ENCODE peak calls at places on chromosome 6, in eight cellular contexts. J, Z, R, Y, V, B, E and S are unnamed samples.
A peak's percentile ranks its signal among the peaks of the same experiment; 100 is the strongest.

GRCh38 chr6:85483041-85483700 is 33.3 kb downstream of the NT5E start:
- DNase-seq in Z (peak; percentile 58), B (peak; percentile 85), J (no peak), V (peak; percentile 76), E (peak; percentile 79), R (peak; percentile 87), Y (peak; percentile 89), S (peak; percentile 8)

GRCh38 chr6:53287336-53288225 is 61.2 kb downstream of the ELOVL5 start:
- DNase-seq in Y (peak; percentile 68), V (no peak), E (no peak), J (no peak), B (no peak), R (no peak), Z (peak; percentile 32), S (no peak)

GRCh38 chr6:128757961-128758360 is 125.0 kb upstream of the LAMA2 start:
- DNase-seq in R (no peak), B (no peak), V (no peak), Y (no peak), E (no peak), J (no peak), Z (peak; percentile 9), S (no peak)

GRCh38 chr6:25302677-25303128 is 23.5 kb downstream of the CARMIL1 start:
- DNase-seq in R (no peak), E (no peak), V (peak; percentile 75), B (peak; percentile 7), Y (no peak), Z (peak; percentile 94), J (no peak), S (no peak)

GRCh38 chr6:167094436-167094819 is 28.5 kb upstream of the CCR6 start:
- DNase-seq in V (peak; percentile 7), E (no peak), Z (peak; percentile 1), J (no peak), Y (no peak), R (no peak), B (no peak), S (no peak)

GRCh38 chr6:122799916-122800701 is 11.1 kb downstream of the SMPDL3A start:
- DNase-seq in R (no peak), B (peak; percentile 63), Y (no peak), J (no peak), E (no peak), Z (peak; percentile 23), V (no peak), S (no peak)

GRCh38 chr6:1817033-1817761 is 207.5 kb downstream of the FOXC1 start:
- DNase-seq in R (no peak), B (no peak), Y (no peak), J (no peak), E (no peak), V (no peak), Z (peak; percentile 82), S (no peak)

GRCh38 chr6:408599-409102 is 17.1 kb downstream of the IRF4 start:
- DNase-seq in J (no peak), Y (no peak), E (peak; percentile 61), R (peak; percentile 86), B (peak; percentile 25), Z (peak; percentile 32), V (peak; percentile 58), S (no peak)

GRCh38 chr6:163572612-163573011 is 158.1 kb downstream of the QKI start:
- DNase-seq in R (no peak), J (no peak), E (no peak), B (no peak), Z (no peak), Y (no peak), V (no peak), S (no peak)

GRCh38 chr6:166672146-166672545 is 45.1 kb upstream of the RPS6KA2 start:
- DNase-seq in Y (no peak), V (no peak), Z (peak; percentile 27), E (no peak), R (peak; percentile 3), B (no peak), J (no peak), S (no peak)

GRCh38 chr6:1701668-1702353 is 92.1 kb downstream of the FOXC1 start:
- DNase-seq in R (no peak), J (no peak), Y (no peak), V (peak; percentile 53), B (peak; percentile 52), Z (peak; percentile 97), E (peak; percentile 26), S (no peak)

GRCh38 chr6:3841711-3842565 is 7.2 kb upstream of the FAM50B start:
- DNase-seq in E (peak; percentile 72), V (no peak), B (peak; percentile 88), R (no peak), Z (peak; percentile 88), J (no peak), Y (no peak), S (no peak)

GRCh38 chr6:111068116-111068897 is 19.0 kb upstream of the SLC16A10 start:
- DNase-seq in Y (no peak), Z (no peak), E (no peak), R (no peak), B (peak; percentile 13), J (no peak), V (no peak), S (no peak)

GRCh38 chr6:64249129-64249528 is 613.5 kb downstream of the PHF3 start:
- DNase-seq in J (no peak), Z (peak; percentile 4), R (no peak), E (no peak), V (no peak), Y (no peak), B (peak; percentile 63), S (no peak)

GRCh38 chr6:40855481-40855880 is 183.5 kb downstream of the UNC5CL start:
- DNase-seq in Z (no peak), E (no peak), V (no peak), Y (no peak), J (no peak), B (no peak), R (no peak), S (no peak)

GRCh38 chr6:33050013-33050800 is 23.2 kb downstream of the HLA-DPA1 start:
- DNase-seq in E (no peak), V (no peak), R (no peak), Z (no peak), B (no peak), Y (no peak), J (no peak), S (no peak)

GRCh38 chr6:1502041-1502440 is 107.7 kb upstream of the FOXC1 start:
- DNase-seq in E (no peak), V (no peak), B (no peak), Z (no peak), R (no peak), J (no peak), Y (no peak), S (no peak)

GRCh38 chr6:36123270-36124139 is 6.8 kb upstream of the MAPK13 start:
- DNase-seq in Z (peak; percentile 54), J (peak; percentile 48), R (peak; percentile 88), B (peak; percentile 91), E (peak; percentile 82), Y (peak; percentile 91), V (peak; percentile 81), S (peak; percentile 66)
- H3K4me1 ChIP-seq in Z (peaks cover 21% of the 10 kb centered on the region), J (peaks cover 21% of the 10 kb centered on the region), R (peaks cover 39% of the 10 kb centered on the region), B (peaks cover 37% of the 10 kb centered on the region), E (peaks cover 4% of the 10 kb centered on the region), Y (peaks cover 13% of the 10 kb centered on the region), V (peaks cover 6% of the 10 kb centered on the region), S (peaks cover 4% of the 10 kb centered on the region)

GRCh38 chr6:54878705-54879104 is 32.1 kb downstream of the FAM83B start:
- DNase-seq in R (no peak), E (no peak), Z (no peak), Y (no peak), V (no peak), J (no peak), B (peak; percentile 69), S (no peak)

GRCh38 chr6:54876365-54876764 is 29.8 kb downstream of the FAM83B start:
- DNase-seq in B (no peak), R (no peak), V (no peak), E (no peak), Z (no peak), Y (no peak), J (no peak), S (no peak)

GRCh38 chr6:54876871-54877270 is 30.3 kb downstream of the FAM83B start:
- DNase-seq in E (no peak), J (no peak), Z (no peak), Y (no peak), V (no peak), B (no peak), R (no peak), S (no peak)

GRCh38 chr6:54879188-54879985 is 32.8 kb downstream of the FAM83B start:
- DNase-seq in J (no peak), E (no peak), V (no peak), Z (no peak), Y (no peak), R (no peak), B (no peak), S (no peak)

GRCh38 chr6:54877713-54878317 is 31.2 kb downstream of the FAM83B start:
- DNase-seq in B (no peak), J (no peak), Z (no peak), E (no peak), Y (no peak), V (no peak), R (no peak), S (no peak)
- H3K4me1 ChIP-seq in B (peaks cover 41% of the 10 kb centered on the region), J (no peaks in the 10 kb centered on the region), Z (no peaks in the 10 kb centered on the region), E (no peaks in the 10 kb centered on the region), Y (no peaks in the 10 kb centered on the region), V (no peaks in the 10 kb centered on the region), R (no peaks in the 10 kb centered on the region), S (no peaks in the 10 kb centered on the region)

GRCh38 chr6:36678488-36679042 is at the start of gene CDKN1A:
- DNase-seq in Y (peak; percentile 97), B (peak; percentile 92), V (peak; percentile 95), Z (peak; percentile 87), J (no peak), R (peak; percentile 97), E (peak; percentile 93), S (peak; percentile 48)
- H3K4me1 ChIP-seq in Y (peaks cover 40% of the 10 kb centered on the region), B (peaks cover 34% of the 10 kb centered on the region), V (peaks cover 20% of the 10 kb centered on the region), Z (peaks cover 28% of the 10 kb centered on the region), J (peaks cover 51% of the 10 kb centered on the region), R (peaks cover 53% of the 10 kb centered on the region), E (peaks cover 38% of the 10 kb centered on the region), S (peaks cover 8% of the 10 kb centered on the region)

GRCh38 chr6:13261464-13261994 is 66.8 kb downstream of the TBC1D7 start:
- DNase-seq in B (no peak), E (no peak), Z (no peak), V (no peak), R (no peak), Y (no peak), J (no peak), S (no peak)

GRCh38 chr6:13262302-13263006 is 65.9 kb downstream of the TBC1D7 start:
- DNase-seq in R (no peak), V (no peak), Z (no peak), E (no peak), Y (no peak), J (no peak), B (no peak), S (no peak)

GRCh38 chr6:13260116-13260598 is 68.2 kb downstream of the TBC1D7 start:
- DNase-seq in J (no peak), Z (no peak), Y (no peak), E (no peak), R (no peak), B (no peak), V (no peak), S (no peak)

GRCh38 chr6:13259393-13259792 is 68.9 kb downstream of the TBC1D7 start:
- DNase-seq in B (no peak), Z (no peak), E (no peak), R (no peak), Y (no peak), J (no peak), V (no peak), S (no peak)

DNA sequence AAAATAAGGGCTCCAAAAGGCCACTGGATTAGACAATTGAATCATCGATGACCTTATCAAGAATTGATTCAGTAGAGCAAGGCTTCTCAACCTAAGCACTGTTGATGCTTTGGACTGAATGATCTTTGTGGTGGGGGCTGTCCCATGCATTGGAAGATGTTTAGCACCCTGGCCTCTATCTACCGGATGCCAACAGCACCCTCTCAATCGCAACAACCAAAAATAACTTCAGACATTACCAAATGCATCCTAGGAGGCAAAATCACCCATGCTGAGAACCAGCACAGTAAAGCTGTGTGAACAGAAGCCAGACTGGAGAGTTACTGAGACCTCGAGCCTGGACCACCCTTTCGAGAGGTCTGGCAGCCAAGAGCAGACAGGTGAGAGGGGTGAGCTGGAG is 67.5 kb downstream of the TBC1D7 start:
- DNase-seq in Y (no peak), J (no peak), B (no peak), E (no peak), R (no peak), V (no peak), Z (no peak), S (no peak)
- H3K4me1 ChIP-seq in Y (no peaks in the 10 kb centered on the region), J (no peaks in the 10 kb centered on the region), B (no peaks in the 10 kb centered on the region), E (no peaks in the 10 kb centered on the region), R (no peaks in the 10 kb centered on the region), V (no peaks in the 10 kb centered on the region), Z (no peaks in the 10 kb centered on the region), S (no peaks in the 10 kb centered on the region)